ENCODE peak calls at places on chromosomes 13 and 19, in nine cellular contexts. S, G, L, O, N, E, M, C and Y are unnamed samples.

GRCh38 chr19:1266818-1267440 is 2.2 kb upstream of the CIRBP start:
- DNase-seq in S (no peak), G (peak), L (peak), O (no peak), N (peak), E (peak), M (peak), C (no peak), Y (peak)

GRCh38 chr13:67015976-67016600 is 214.0 kb downstream of the PCDH9 start:
- DNase-seq in S (no peak), G (no peak), L (no peak), O (no peak), N (no peak), E (no peak), M (no peak), C (no peak), Y (no peak)

GRCh38 chr13:37011788-37012187 is 11.2 kb downstream of the EXOSC8 start:
- DNase-seq in S (no peak), G (no peak), L (no peak), O (no peak), N (no peak), E (no peak), M (no peak), C (no peak), Y (no peak)

GRCh38 chr13:111484129-111484925 is 163.9 kb downstream of the TEX29 start:
- DNase-seq in S (no peak), G (no peak), L (no peak), O (no peak), N (no peak), E (no peak), M (no peak), C (no peak), Y (peak)

GRCh38 chr19:19447536-19448237 is 42.2 kb downstream of the GATAD2A start:
- DNase-seq in S (no peak), G (no peak), L (peak), O (no peak), N (no peak), E (no peak), M (no peak), C (no peak), Y (no peak)

GRCh38 chr19:4717191-4717965 is 6.3 kb downstream of the DPP9 start:
- DNase-seq in S (no peak), G (peak), L (no peak), O (no peak), N (peak), E (no peak), M (no peak), C (peak), Y (no peak)

GRCh38 chr19:4034048-4035017 is 26.8 kb downstream of the PIAS4 start:
- DNase-seq in S (no peak), G (no peak), L (no peak), O (no peak), N (no peak), E (no peak), M (no peak), C (no peak), Y (no peak)

GRCh38 chr13:98441056-98441676 is 135.7 kb downstream of the STK24 start:
- DNase-seq in S (no peak), G (no peak), L (no peak), O (no peak), N (no peak), E (no peak), M (no peak), C (no peak), Y (no peak)

GRCh38 chr13:44136693-44137268 is 236.8 kb upstream of the SERP2 start:
- DNase-seq in S (no peak), G (no peak), L (no peak), O (no peak), N (no peak), E (no peak), M (no peak), C (no peak), Y (no peak)

GRCh38 chr13:43030548-43030947 is 7.2 kb downstream of the DNAJC15 start:
- DNase-seq in S (peak), G (no peak), L (no peak), O (no peak), N (no peak), E (no peak), M (no peak), C (no peak), Y (no peak)

GRCh38 chr13:51767100-51767499 is 36.9 kb downstream of the DHRS12 start:
- DNase-seq in S (no peak), G (peak), L (peak), O (no peak), N (no peak), E (no peak), M (no peak), C (no peak), Y (no peak)

GRCh38 chr13:72384879-72385278 is 342.6 kb downstream of the MZT1 start:
- DNase-seq in S (no peak), G (no peak), L (no peak), O (no peak), N (peak), E (no peak), M (no peak), C (no peak), Y (no peak)

GRCh38 chr13:66071608-66072007 is 1158.5 kb downstream of the PCDH9 start:
- DNase-seq in S (no peak), G (no peak), L (no peak), O (no peak), N (no peak), E (no peak), M (no peak), C (no peak), Y (no peak)

GRCh38 chr19:2428027-2428690 is 773 bp upstream of the TIMM13 start:
- DNase-seq in S (no peak), G (peak), L (no peak), O (no peak), N (no peak), E (peak), M (no peak), C (no peak), Y (no peak)

GRCh38 chr13:80873589-80873988 is 532.7 kb upstream of the SPRY2 start:
- DNase-seq in S (peak), G (no peak), L (no peak), O (peak), N (no peak), E (no peak), M (no peak), C (no peak), Y (no peak)

GRCh38 chr19:3108775-3109174 is 14.6 kb downstream of the GNA11 start:
- DNase-seq in S (no peak), G (peak), L (peak), O (peak), N (peak), E (peak), M (no peak), C (no peak), Y (no peak)

GRCh38 chr19:16268676-16269319 is 55.8 kb upstream of the KLF2 start:
- DNase-seq in S (no peak), G (peak), L (peak), O (peak), N (no peak), E (no peak), M (no peak), C (no peak), Y (no peak)

GRCh38 chr13:61275740-61276139 is 139.9 kb downstream of the PCDH20 start:
- DNase-seq in S (no peak), G (no peak), L (no peak), O (no peak), N (no peak), E (no peak), M (no peak), C (no peak), Y (no peak)

GRCh38 chr19:51108805-51109146 is 567 bp upstream of the CTU1 start:
- DNase-seq in S (no peak), G (no peak), L (no peak), O (no peak), N (no peak), E (peak), M (no peak), C (no peak), Y (no peak)

GRCh38 chr13:91368676-91369425 is 21.4 kb downstream of the MIR17HG start:
- DNase-seq in S (no peak), G (no peak), L (peak), O (no peak), N (no peak), E (no peak), M (no peak), C (no peak), Y (no peak)

GRCh38 chr13:109361562-109361961 is 424.8 kb downstream of the IRS2 start:
- DNase-seq in S (no peak), G (no peak), L (no peak), O (no peak), N (no peak), E (no peak), M (no peak), C (no peak), Y (no peak)

GRCh38 chr19:289651-290538 is 1.3 kb downstream of the PLPP2 start:
- DNase-seq in S (no peak), G (no peak), L (peak), O (peak), N (peak), E (peak), M (no peak), C (peak), Y (peak)

GRCh38 chr19:49718511-49718910 is 27.6 kb downstream of the CPT1C start:
- DNase-seq in S (no peak), G (no peak), L (no peak), O (no peak), N (no peak), E (no peak), M (no peak), C (no peak), Y (no peak)

GRCh38 chr19:1248454-1249297 is at the start of gene MIDN:
- DNase-seq in S (no peak), G (peak), L (peak), O (no peak), N (peak), E (peak), M (peak), C (peak), Y (peak)

GRCh38 chr13:36819811-36820140 is 754 bp downstream of the RFXAP start:
- DNase-seq in S (no peak), G (no peak), L (peak), O (peak), N (peak), E (no peak), M (no peak), C (no peak), Y (no peak)

GRCh38 chr19:771332-771785 is 20.4 kb downstream of the MISP start:
- DNase-seq in S (no peak), G (peak), L (peak), O (no peak), N (peak), E (peak), M (no peak), C (no peak), Y (no peak)

GRCh38 chr19:30046522-30046921 is 104.5 kb downstream of the URI1 start:
- DNase-seq in S (peak), G (no peak), L (no peak), O (no peak), N (no peak), E (no peak), M (no peak), C (peak), Y (no peak)

GRCh38 chr13:21812192-21812626 is 141.3 kb downstream of the FGF9 start:
- DNase-seq in S (no peak), G (no peak), L (no peak), O (no peak), N (no peak), E (no peak), M (no peak), C (no peak), Y (no peak)

GRCh38 chr19:45074744-45075143 is 1.5 kb downstream of the ZNF296 start:
- DNase-seq in S (no peak), G (peak), L (no peak), O (no peak), N (no peak), E (no peak), M (no peak), C (no peak), Y (no peak)

GRCh38 chr13:109331898-109332297 is 454.5 kb downstream of the IRS2 start:
- DNase-seq in S (no peak), G (no peak), L (no peak), O (no peak), N (no peak), E (no peak), M (no peak), C (peak), Y (no peak)

GRCh38 chr19:40933025-40933424 is 51.0 kb upstream of the CYP2A7 start:
- DNase-seq in S (no peak), G (no peak), L (no peak), O (no peak), N (peak), E (no peak), M (no peak), C (no peak), Y (no peak)

GRCh38 chr13:75079226-75079625 is 402.7 kb downstream of the TBC1D4 start:
- DNase-seq in S (no peak), G (no peak), L (no peak), O (no peak), N (peak), E (no peak), M (no peak), C (no peak), Y (no peak)

GRCh38 chr19:52664461-52664860 is 26.3 kb upstream of the ZNF83 start:
- DNase-seq in S (no peak), G (no peak), L (no peak), O (no peak), N (no peak), E (no peak), M (no peak), C (no peak), Y (no peak)

GRCh38 chr13:111384441-111385181 is 64.2 kb downstream of the TEX29 start:
- DNase-seq in S (no peak), G (no peak), L (peak), O (no peak), N (no peak), E (no peak), M (no peak), C (no peak), Y (no peak)

GRCh38 chr19:35755550-35756371 is 1.1 kb downstream of the HSPB6 start:
- DNase-seq in S (no peak), G (peak), L (peak), O (no peak), N (no peak), E (peak), M (peak), C (no peak), Y (peak)

GRCh38 chr19:33085570-33086128 is 4.7 kb downstream of the GPATCH1 start:
- DNase-seq in S (no peak), G (no peak), L (no peak), O (no peak), N (no peak), E (no peak), M (no peak), C (no peak), Y (no peak)

GRCh38 chr13:44465318-44465717 is 91.7 kb downstream of the SERP2 start:
- DNase-seq in S (no peak), G (no peak), L (no peak), O (no peak), N (no peak), E (no peak), M (no peak), C (no peak), Y (no peak)

GRCh38 chr13:108283110-108283509 is 13.6 kb downstream of the TNFSF13B start:
- DNase-seq in S (no peak), G (no peak), L (no peak), O (no peak), N (peak), E (no peak), M (no peak), C (no peak), Y (no peak)

GRCh38 chr13:36706755-36707154 is 32.9 kb downstream of the SERTM1 start:
- DNase-seq in S (no peak), G (no peak), L (no peak), O (no peak), N (no peak), E (no peak), M (no peak), C (no peak), Y (no peak)